ENCODE peak calls at places on chromosomes 12 and 14, in six cellular contexts. Q is neuronal stem cell, Y is trophoblast cell, L is H1, B is H9, U is mesenchymal stem cell. W is an unnamed sample.

GRCh38 chr12:122979908-122980191 is 631 bp upstream of the ARL6IP4 start:
- DNase-seq in B (no peak), U (no peak), Y (no peak), L (no peak), Q (no peak), W (no peak)

GRCh38 chr12:75656650-75657049 is 145.2 kb upstream of the KRR1 start:
- DNase-seq in U (peak), Y (peak), L (no peak), B (no peak), Q (no peak), W (peak)

GRCh38 chr12:43835656-43836454 is at the start of gene TMEM117:
- DNase-seq in B (peak), L (no peak), U (peak), Y (peak), Q (peak), W (peak)

GRCh38 chr12:109044241-109044640 is 8.1 kb upstream of the USP30 start:
- DNase-seq in L (no peak), Y (no peak), Q (no peak), U (no peak), B (no peak), W (no peak)

GRCh38 chr12:28966049-28966778 is 182.9 kb upstream of the FAR2 start:
- DNase-seq in B (no peak), Y (no peak), L (no peak), Q (no peak), U (no peak), W (peak)

GRCh38 chr12:27193106-27193505 is 51.0 kb upstream of the STK38L start:
- DNase-seq in Q (no peak), U (peak), L (no peak), B (no peak), Y (no peak), W (peak)

GRCh38 chr12:27618836-27619235 is 77.4 kb upstream of the REP15 start:
- DNase-seq in L (no peak), Y (no peak), U (peak), B (no peak), Q (no peak), W (peak)

GRCh38 chr14:105326891-105327694 is 12.5 kb downstream of the PACS2 start:
- DNase-seq in Q (no peak), L (no peak), U (no peak), Y (no peak), B (peak), W (no peak)

GRCh38 chr12:104482748-104483147 is 26.0 kb downstream of the CHST11 start:
- DNase-seq in B (no peak), U (no peak), L (no peak), Y (no peak), Q (no peak), W (no peak)

GRCh38 chr12:112458330-112458729 is 39.6 kb downstream of the PTPN11 start:
- DNase-seq in U (no peak), Y (no peak), Q (no peak), L (no peak), B (no peak), W (no peak)

GRCh38 chr14:106530423-106531107 is 1004.2 kb downstream of the TMEM121 start:
- DNase-seq in L (no peak), U (no peak), B (no peak), Y (peak), Q (no peak), W (no peak)

GRCh38 chr12:34393086-34393820 is 371.0 kb downstream of the ALG10 start:
- DNase-seq in Q (no peak), Y (no peak), B (peak), U (no peak), L (no peak), W (no peak)

GRCh38 chr14:104752735-104753527 is at the start of gene SIVA1:
- DNase-seq in L (peak), U (peak), B (peak), Y (peak), Q (peak), W (peak)

GRCh38 chr14:59919582-59920377 is at the start of gene LRRC9:
- DNase-seq in Q (peak), B (peak), L (peak), Y (peak), U (peak), W (no peak)

GRCh38 chr12:51359851-51360250 is 13.4 kb upstream of the CELA1 start:
- DNase-seq in B (no peak), L (no peak), U (no peak), Q (no peak), Y (no peak), W (no peak)

GRCh38 chr12:10354071-10354470 is 35.8 kb downstream of the KLRK1 start:
- DNase-seq in Y (no peak), U (no peak), L (no peak), Q (no peak), B (no peak), W (no peak)

GRCh38 chr14:28294834-28295440 is 471.6 kb upstream of the FOXG1 start:
- DNase-seq in U (no peak), Y (peak), Q (no peak), B (no peak), L (no peak), W (no peak)

GRCh38 chr12:123059501-123059900 is 79.0 kb downstream of the ARL6IP4 start:
- DNase-seq in Q (no peak), L (no peak), Y (no peak), U (peak), B (no peak), W (no peak)

GRCh38 chr14:65287264-65288131 is 125.0 kb upstream of the FUT8 start:
- DNase-seq in L (no peak), U (no peak), Q (no peak), Y (no peak), B (peak), W (no peak)

GRCh38 chr12:12524128-12524527 is 38.5 kb downstream of the DUSP16 start:
- DNase-seq in Y (no peak), U (no peak), B (no peak), L (no peak), Q (no peak), W (no peak)

GRCh38 chr14:54256156-54256555 is 140.7 kb upstream of the CDKN3 start:
- DNase-seq in L (no peak), B (no peak), Q (no peak), Y (no peak), U (no peak), W (no peak)

GRCh38 chr12:45415393-45415817 is 199.5 kb downstream of the ANO6 start:
- DNase-seq in Y (peak), Q (no peak), L (no peak), B (no peak), U (peak), W (peak)

GRCh38 chr14:37583358-37584210 is 11.5 kb downstream of the FOXA1 start:
- DNase-seq in L (no peak), B (peak), Y (no peak), Q (no peak), U (peak), W (no peak)

GRCh38 chr14:74826574-74826973 is 49.4 kb downstream of the PROX2 start:
- DNase-seq in Y (no peak), B (peak), U (no peak), Q (no peak), L (no peak), W (no peak)

GRCh38 chr12:115129727-115130126 is 445.8 kb upstream of the TBX3 start:
- DNase-seq in Y (no peak), B (no peak), U (peak), L (no peak), Q (no peak), W (no peak)

GRCh38 chr12:2456122-2456812 is 338.5 kb upstream of the FKBP4 start:
- DNase-seq in B (no peak), Y (no peak), U (no peak), L (no peak), Q (no peak), W (no peak)

GRCh38 chr12:57309420-57309819 is 58.4 kb upstream of the STAC3 start:
- DNase-seq in U (no peak), Y (no peak), B (no peak), L (no peak), Q (no peak), W (peak)

GRCh38 chr14:51666831-51667230 is 15.1 kb downstream of the FRMD6 start:
- DNase-seq in U (no peak), Q (no peak), L (no peak), Y (no peak), B (no peak), W (no peak)

GRCh38 chr14:105926415-105927093 is 400.2 kb downstream of the TMEM121 start:
- DNase-seq in L (no peak), Y (no peak), B (no peak), U (no peak), Q (no peak), W (no peak)

GRCh38 chr14:63045234-63045611 is at the start of gene KCNH5:
- DNase-seq in Y (peak), B (peak), U (peak), L (peak), Q (no peak), W (peak)

GRCh38 chr14:23478109-23478698 is 8.7 kb downstream of the NGDN start:
- DNase-seq in U (peak), Q (no peak), Y (peak), L (no peak), B (no peak), W (peak)

GRCh38 chr12:56991319-56991906 is 14.9 kb downstream of the ZBTB39 start:
- DNase-seq in Y (no peak), U (no peak), B (peak), Q (no peak), L (no peak), W (no peak)

GRCh38 chr14:105094193-105094907 is 29.1 kb upstream of the GPR132 start:
- DNase-seq in U (no peak), Y (no peak), B (no peak), Q (no peak), L (no peak), W (no peak)

GRCh38 chr12:26469801-26470200 is 274.4 kb downstream of the SSPN start:
- DNase-seq in U (no peak), Y (no peak), Q (no peak), L (no peak), B (no peak), W (no peak)

GRCh38 chr12:108972226-108972757 is 48.6 kb downstream of the SVOP start:
- DNase-seq in Q (no peak), Y (no peak), B (no peak), U (no peak), L (no peak), W (no peak)

GRCh38 chr14:56888274-56888673 is 78.0 kb upstream of the OTX2 start:
- DNase-seq in U (no peak), B (no peak), Y (no peak), L (no peak), Q (peak), W (no peak)

GRCh38 chr12:132190012-132190755 is 45.9 kb downstream of the NOC4L start:
- DNase-seq in Y (no peak), U (no peak), Q (no peak), B (peak), L (no peak), W (no peak)

GRCh38 chr12:127343941-127344340 is 923.0 kb upstream of the TMEM132C start:
- DNase-seq in Y (no peak), B (no peak), Q (no peak), U (no peak), L (no peak), W (no peak)

DNA sequence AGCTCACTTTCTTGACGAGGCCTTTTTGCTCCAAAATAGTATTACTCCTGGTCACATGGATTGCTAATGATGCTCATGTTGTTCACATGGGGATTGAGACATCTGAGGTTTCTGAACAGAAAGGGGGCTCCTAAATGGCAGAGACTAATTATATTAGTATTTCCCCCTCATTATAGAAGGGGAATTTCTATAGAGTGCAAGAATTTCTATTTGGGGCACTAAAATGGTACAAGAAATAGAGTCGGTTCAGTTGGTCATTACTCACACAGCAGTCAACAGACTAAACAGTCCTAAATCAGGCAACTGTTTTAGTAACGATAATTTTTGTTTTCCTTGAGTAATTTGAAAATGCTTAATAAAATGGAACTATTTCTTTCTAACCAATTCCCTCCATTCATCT is 108.9 kb downstream of the DACT1 start:
- DNase-seq in B (no peak), U (no peak), Q (no peak), Y (no peak), L (no peak), W (no peak)
- H3K14ac ChIP-seq in B (no peak), U (no peak), Q (no peak), Y (no peak), L (no peak), W (no peak)

GRCh38 chr12:21769311-21769710 is 5.2 kb downstream of the KCNJ8 start:
- DNase-seq in Q (no peak), U (no peak), L (no peak), B (no peak), Y (no peak), W (peak)
- H3K14ac ChIP-seq in Q (no peak), U (no peak), L (no peak), B (no peak), Y (no peak), W (no peak)

DNA sequence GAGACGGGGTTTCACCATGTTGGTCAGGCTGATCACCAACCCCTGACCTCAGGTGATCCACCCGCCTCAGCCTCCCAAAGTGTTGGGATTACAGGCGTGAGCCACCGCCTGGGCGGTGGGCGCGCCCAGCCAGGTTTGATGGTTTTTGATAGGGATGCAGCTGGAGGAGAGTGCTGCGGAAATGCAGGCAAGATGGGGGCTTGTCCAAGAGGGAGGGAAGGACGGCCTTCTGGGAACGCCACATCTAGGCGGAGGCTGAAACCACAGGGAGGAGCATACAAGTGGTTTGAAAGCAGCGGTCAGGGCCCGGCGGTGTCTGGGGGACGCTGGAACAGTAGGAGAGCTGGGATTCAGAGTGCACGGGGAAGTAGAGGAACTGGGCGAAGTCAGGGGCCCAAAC is 134.6 kb downstream of the VRK1 start:
- DNase-seq in B (no peak), L (no peak), Y (no peak), U (no peak), Q (no peak), W (no peak)
- H3K14ac ChIP-seq in B (no peak), L (no peak), Y (no peak), U (no peak), Q (no peak), W (no peak)

GRCh38 chr12:54981796-54982195 is 2.8 kb downstream of the TESPA1 start:
- DNase-seq in Y (no peak), U (no peak), L (no peak), Q (no peak), B (no peak), W (no peak)
- H3K14ac ChIP-seq in Y (no peak), U (no peak), L (no peak), Q (no peak), B (no peak), W (no peak)

GRCh38 chr14:98858561-98858960 is 413.4 kb downstream of the BCL11B start:
- DNase-seq in Q (no peak), B (no peak), L (no peak), Y (no peak), U (no peak), W (no peak)

GRCh38 chr14:98853063-98853729 is 418.8 kb downstream of the BCL11B start:
- DNase-seq in Q (no peak), Y (no peak), L (no peak), U (no peak), B (no peak), W (no peak)

GRCh38 chr14:98859301-98859700 is 412.7 kb downstream of the BCL11B start:
- DNase-seq in Q (no peak), U (no peak), B (no peak), L (no peak), Y (no peak), W (no peak)

GRCh38 chr14:98858158-98858557 is 413.8 kb downstream of the BCL11B start:
- DNase-seq in U (no peak), B (no peak), L (no peak), Y (no peak), Q (no peak), W (no peak)

GRCh38 chr14:98855926-98856325 is 416.1 kb downstream of the BCL11B start:
- DNase-seq in U (no peak), Y (no peak), B (no peak), Q (no peak), L (no peak), W (no peak)
- H3K14ac ChIP-seq in U (no peak), Y (no peak), B (no peak), Q (no peak), L (no peak), W (no peak)

W was measured in IMR-90.